ENCODE peak calls at places on chromosomes 2 and 18, in eight cellular contexts. One of them, this sample, is unnamed.

GRCh38 chr2:44166096-44166495 is 2.6 kb upstream of the PPM1B start:
- DNase-seq in A549: no peak
- DNase-seq in stomach: no peak
- DNase-seq in sigmoid colon: no peak
- DNase-seq in ovary: no peak
- DNase-seq in upper lobe of left lung: peak
- DNase-seq in H1: peak
- DNase-seq in HepG2: no peak
- DNase-seq in this sample: no peak

GRCh38 chr2:230909841-230910545 is 15.0 kb downstream of the GPR55 start:
- DNase-seq in sigmoid colon: peak
- DNase-seq in ovary: no peak
- DNase-seq in stomach: no peak
- DNase-seq in upper lobe of left lung: no peak
- DNase-seq in A549: no peak
- DNase-seq in HepG2: no peak
- DNase-seq in H1: no peak
- DNase-seq in this sample: no peak

GRCh38 chr2:118118479-118118878 is 30.2 kb downstream of the INSIG2 start:
- DNase-seq in upper lobe of left lung: no peak
- DNase-seq in sigmoid colon: no peak
- DNase-seq in stomach: no peak
- DNase-seq in H1: no peak
- DNase-seq in HepG2: peak
- DNase-seq in ovary: no peak
- DNase-seq in A549: no peak
- DNase-seq in this sample: no peak

GRCh38 chr2:12330916-12331315 is 385.8 kb upstream of the TRIB2 start:
- DNase-seq in sigmoid colon: no peak
- DNase-seq in stomach: no peak
- DNase-seq in H1: no peak
- DNase-seq in upper lobe of left lung: no peak
- DNase-seq in HepG2: no peak
- DNase-seq in A549: no peak
- DNase-seq in ovary: no peak
- DNase-seq in this sample: no peak

GRCh38 chr2:139354518-139354917 is 574.3 kb upstream of the NXPH2 start:
- DNase-seq in upper lobe of left lung: no peak
- DNase-seq in stomach: no peak
- DNase-seq in ovary: no peak
- DNase-seq in sigmoid colon: no peak
- DNase-seq in H1: no peak
- DNase-seq in A549: no peak
- DNase-seq in HepG2: no peak
- DNase-seq in this sample: no peak

GRCh38 chr18:26468931-26469340 is 79.4 kb downstream of the KCTD1 start:
- DNase-seq in sigmoid colon: no peak
- DNase-seq in H1: no peak
- DNase-seq in ovary: no peak
- DNase-seq in upper lobe of left lung: no peak
- DNase-seq in HepG2: peak
- DNase-seq in A549: no peak
- DNase-seq in stomach: no peak
- DNase-seq in this sample: no peak

GRCh38 chr2:105866439-105867170 is 121.9 kb downstream of the NCK2 start:
- DNase-seq in sigmoid colon: no peak
- DNase-seq in upper lobe of left lung: no peak
- DNase-seq in A549: no peak
- DNase-seq in H1: no peak
- DNase-seq in ovary: no peak
- DNase-seq in stomach: no peak
- DNase-seq in HepG2: no peak
- DNase-seq in this sample: no peak

GRCh38 chr2:105827351-105828096 is 82.8 kb downstream of the NCK2 start:
- DNase-seq in upper lobe of left lung: no peak
- DNase-seq in ovary: no peak
- DNase-seq in stomach: no peak
- DNase-seq in HepG2: no peak
- DNase-seq in sigmoid colon: no peak
- DNase-seq in A549: no peak
- DNase-seq in H1: no peak
- DNase-seq in this sample: no peak

GRCh38 chr18:50629148-50629631 is 69.3 kb downstream of the MAPK4 start:
- DNase-seq in H1: no peak
- DNase-seq in A549: no peak
- DNase-seq in upper lobe of left lung: no peak
- DNase-seq in sigmoid colon: peak
- DNase-seq in ovary: no peak
- DNase-seq in stomach: no peak
- DNase-seq in HepG2: no peak
- DNase-seq in this sample: no peak

GRCh38 chr2:67255933-67256615 is 141.1 kb upstream of the ETAA1 start:
- DNase-seq in ovary: no peak
- DNase-seq in stomach: no peak
- DNase-seq in HepG2: no peak
- DNase-seq in A549: no peak
- DNase-seq in H1: no peak
- DNase-seq in sigmoid colon: no peak
- DNase-seq in upper lobe of left lung: no peak
- DNase-seq in this sample: no peak

GRCh38 chr2:15112216-15112615 is 448.9 kb downstream of the NBAS start:
- DNase-seq in upper lobe of left lung: no peak
- DNase-seq in sigmoid colon: no peak
- DNase-seq in A549: no peak
- DNase-seq in HepG2: no peak
- DNase-seq in stomach: no peak
- DNase-seq in ovary: no peak
- DNase-seq in H1: no peak
- DNase-seq in this sample: no peak

GRCh38 chr18:74411475-74411874 is 45.6 kb downstream of the DIPK1C start:
- DNase-seq in ovary: no peak
- DNase-seq in stomach: peak
- DNase-seq in upper lobe of left lung: no peak
- DNase-seq in H1: no peak
- DNase-seq in A549: no peak
- DNase-seq in HepG2: no peak
- DNase-seq in sigmoid colon: no peak
- DNase-seq in this sample: no peak

GRCh38 chr2:126269911-126270310 is 386.0 kb upstream of the GYPC start:
- DNase-seq in HepG2: no peak
- DNase-seq in upper lobe of left lung: no peak
- DNase-seq in ovary: no peak
- DNase-seq in sigmoid colon: no peak
- DNase-seq in A549: no peak
- DNase-seq in H1: no peak
- DNase-seq in stomach: no peak
- DNase-seq in this sample: no peak

GRCh38 chr18:48942554-48943261 is 8.1 kb downstream of the SMAD7 start:
- DNase-seq in stomach: peak
- DNase-seq in sigmoid colon: no peak
- DNase-seq in HepG2: peak
- DNase-seq in upper lobe of left lung: no peak
- DNase-seq in A549: peak
- DNase-seq in ovary: no peak
- DNase-seq in H1: no peak
- DNase-seq in this sample: no peak

GRCh38 chr2:43714164-43714563 is 37.9 kb upstream of the C1GALT1C1L start:
- DNase-seq in HepG2: no peak
- DNase-seq in sigmoid colon: no peak
- DNase-seq in ovary: no peak
- DNase-seq in H1: no peak
- DNase-seq in upper lobe of left lung: no peak
- DNase-seq in stomach: no peak
- DNase-seq in A549: no peak
- DNase-seq in this sample: no peak

GRCh38 chr2:181682795-181683517 is 2.6 kb upstream of the NEUROD1 start:
- DNase-seq in H1: no peak
- DNase-seq in stomach: no peak
- DNase-seq in ovary: no peak
- DNase-seq in HepG2: no peak
- DNase-seq in A549: no peak
- DNase-seq in upper lobe of left lung: no peak
- DNase-seq in sigmoid colon: no peak
- DNase-seq in this sample: no peak

GRCh38 chr2:84748339-84748738 is 132.5 kb downstream of the TRABD2A start:
- DNase-seq in ovary: no peak
- DNase-seq in A549: no peak
- DNase-seq in stomach: no peak
- DNase-seq in sigmoid colon: no peak
- DNase-seq in H1: no peak
- DNase-seq in upper lobe of left lung: no peak
- DNase-seq in HepG2: no peak
- DNase-seq in this sample: no peak

GRCh38 chr2:160650196-160651108 is 156.8 kb upstream of the RBMS1 start:
- DNase-seq in H1: no peak
- DNase-seq in ovary: no peak
- DNase-seq in upper lobe of left lung: no peak
- DNase-seq in HepG2: no peak
- DNase-seq in sigmoid colon: no peak
- DNase-seq in stomach: no peak
- DNase-seq in A549: no peak
- DNase-seq in this sample: no peak

GRCh38 chr2:20588918-20589871 is 61.7 kb downstream of the HS1BP3 start:
- DNase-seq in sigmoid colon: peak
- DNase-seq in H1: no peak
- DNase-seq in A549: no peak
- DNase-seq in ovary: peak
- DNase-seq in stomach: peak
- DNase-seq in HepG2: no peak
- DNase-seq in upper lobe of left lung: no peak
- DNase-seq in this sample: no peak

GRCh38 chr2:7794916-7795315 is 877.7 kb downstream of the RNF144A start:
- DNase-seq in stomach: peak
- DNase-seq in HepG2: no peak
- DNase-seq in A549: no peak
- DNase-seq in sigmoid colon: no peak
- DNase-seq in H1: no peak
- DNase-seq in upper lobe of left lung: no peak
- DNase-seq in ovary: no peak
- DNase-seq in this sample: no peak
- H3K27ac ChIP-seq in stomach: no peak
- H3K27ac ChIP-seq in HepG2: no peak
- H3K27ac ChIP-seq in A549: no peak
- H3K27ac ChIP-seq in sigmoid colon: no peak
- H3K27ac ChIP-seq in H1: no peak
- H3K27ac ChIP-seq in upper lobe of left lung: no peak
- H3K27ac ChIP-seq in ovary: no peak
- H3K27ac ChIP-seq in this sample: no peak

DNA sequence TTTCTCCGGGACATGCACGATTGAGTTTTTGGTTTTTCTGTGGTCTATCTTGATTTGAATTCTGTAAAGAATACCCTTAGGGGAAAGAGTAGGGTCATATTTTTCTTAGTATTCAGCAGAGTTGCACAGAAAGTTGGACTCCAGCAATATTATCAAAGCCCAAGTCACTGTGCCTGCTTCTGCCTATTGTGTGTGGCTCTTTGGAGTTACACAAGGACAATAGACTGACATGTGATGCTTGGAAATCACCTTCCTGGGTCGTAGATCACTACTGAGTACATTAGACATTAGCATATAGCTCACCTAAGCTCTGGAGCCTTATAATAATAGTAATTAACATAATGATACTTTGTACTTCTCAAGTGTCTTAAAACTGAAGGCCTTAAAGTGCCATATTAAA is 238.8 kb upstream of the FOSL2 start:
- DNase-seq in H1: no peak
- DNase-seq in sigmoid colon: no peak
- DNase-seq in A549: no peak
- DNase-seq in upper lobe of left lung: no peak
- DNase-seq in ovary: no peak
- DNase-seq in HepG2: no peak
- DNase-seq in stomach: no peak
- DNase-seq in this sample: no peak
- TF ChIP-seq EP300 in H1: no peak
- TF ChIP-seq EP300 in sigmoid colon: no peak
- TF ChIP-seq EP300 in A549: no peak
- TF ChIP-seq EP300 in upper lobe of left lung: no peak
- TF ChIP-seq EP300 in ovary: no peak
- TF ChIP-seq EP300 in HepG2: no peak
- TF ChIP-seq EP300 in stomach: no peak
- TF ChIP-seq EP300 in this sample: no peak

GRCh38 chr2:232874677-232875223 is 4.7 kb downstream of the SNORC start:
- DNase-seq in H1: no peak
- DNase-seq in A549: no peak
- DNase-seq in HepG2: no peak
- DNase-seq in ovary: no peak
- DNase-seq in stomach: no peak
- DNase-seq in upper lobe of left lung: no peak
- DNase-seq in sigmoid colon: peak
- DNase-seq in this sample: no peak

GRCh38 chr2:232872826-232873225 is 2.8 kb downstream of the SNORC start:
- DNase-seq in upper lobe of left lung: peak
- DNase-seq in stomach: no peak
- DNase-seq in ovary: no peak
- DNase-seq in HepG2: no peak
- DNase-seq in H1: no peak
- DNase-seq in A549: no peak
- DNase-seq in sigmoid colon: peak
- DNase-seq in this sample: no peak

GRCh38 chr2:232873292-232873908 is 3.3 kb downstream of the SNORC start:
- DNase-seq in sigmoid colon: peak
- DNase-seq in A549: no peak
- DNase-seq in upper lobe of left lung: peak
- DNase-seq in ovary: no peak
- DNase-seq in H1: no peak
- DNase-seq in HepG2: no peak
- DNase-seq in stomach: no peak
- DNase-seq in this sample: no peak

GRCh38 chr2:232875256-232876070 is 5.4 kb downstream of the SNORC start:
- DNase-seq in H1: no peak
- DNase-seq in sigmoid colon: peak
- DNase-seq in ovary: no peak
- DNase-seq in stomach: no peak
- DNase-seq in A549: no peak
- DNase-seq in upper lobe of left lung: peak
- DNase-seq in HepG2: no peak
- DNase-seq in this sample: no peak

GRCh38 chr2:232873909-232874641 is 4.0 kb downstream of the SNORC start:
- DNase-seq in H1: no peak
- DNase-seq in upper lobe of left lung: no peak
- DNase-seq in ovary: no peak
- DNase-seq in stomach: no peak
- DNase-seq in HepG2: peak
- DNase-seq in sigmoid colon: peak
- DNase-seq in A549: no peak
- DNase-seq in this sample: no peak
- TF ChIP-seq POLR2A in H1: no peak
- TF ChIP-seq POLR2A in upper lobe of left lung: no peak
- TF ChIP-seq POLR2A in ovary: no peak
- TF ChIP-seq POLR2A in stomach: no peak
- TF ChIP-seq POLR2A in HepG2: no peak
- TF ChIP-seq POLR2A in sigmoid colon: no peak
- TF ChIP-seq POLR2A in A549: no peak
- TF ChIP-seq POLR2A in this sample: no peak

DNA sequence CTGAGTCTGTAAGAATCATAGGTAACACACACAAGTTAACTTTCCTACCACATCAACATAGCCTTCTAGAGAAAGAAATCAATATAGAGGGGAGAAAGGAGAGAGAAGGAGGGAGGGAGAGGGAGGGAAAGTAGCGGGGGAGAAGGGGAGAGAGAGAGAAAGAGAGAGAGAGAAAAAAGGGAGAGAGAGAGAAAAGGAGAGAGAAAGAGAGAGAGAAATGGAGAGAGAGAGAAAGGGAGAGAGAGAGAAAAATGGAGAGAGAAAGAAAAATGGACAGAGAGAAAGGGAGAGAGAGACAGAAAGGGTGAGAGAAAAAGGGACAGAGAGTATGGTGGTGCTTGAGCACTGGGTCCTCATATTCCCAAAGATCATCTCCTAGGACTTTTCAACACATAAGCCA is 591.7 kb downstream of the ZEB2 start:
- DNase-seq in upper lobe of left lung: no peak
- DNase-seq in H1: no peak
- DNase-seq in HepG2: no peak
- DNase-seq in A549: no peak
- DNase-seq in ovary: no peak
- DNase-seq in sigmoid colon: no peak
- DNase-seq in stomach: no peak
- DNase-seq in this sample: no peak
- H3K27ac ChIP-seq in upper lobe of left lung: no peak
- H3K27ac ChIP-seq in H1: no peak
- H3K27ac ChIP-seq in HepG2: no peak
- H3K27ac ChIP-seq in A549: no peak
- H3K27ac ChIP-seq in ovary: no peak
- H3K27ac ChIP-seq in sigmoid colon: no peak
- H3K27ac ChIP-seq in stomach: no peak
- H3K27ac ChIP-seq in this sample: no peak